ENCODE peak calls at places on chromosome 5, in seven cellular contexts. V is endothelial cell of umbilical vein, M is transverse colon, J is K562, P is breast epithelium, I is sigmoid colon, B is stomach. K is an unnamed sample.

GRCh38 chr5:16691731-16692130 is 74.9 kb upstream of the RETREG1 start:
- DNase-seq in V (no peak), P (no peak), M (no peak), I (no peak), B (no peak), J (no peak), K (no peak)

GRCh38 chr5:149761461-149761860 is 31.4 kb downstream of the PPARGC1B start:
- DNase-seq in V (no peak), J (no peak), B (no peak), I (no peak), M (no peak), P (no peak), K (no peak)

GRCh38 chr5:68460147-68460760 is 244.7 kb downstream of the PIK3R1 start:
- DNase-seq in I (no peak), P (no peak), B (no peak), J (peak), V (peak), M (peak), K (peak)

GRCh38 chr5:54669845-54670635 is 152.5 kb downstream of the SNX18 start:
- DNase-seq in J (no peak), V (peak), M (no peak), B (no peak), I (no peak), P (no peak), K (no peak)

GRCh38 chr5:1004598-1005361 is 3.8 kb upstream of the NKD2 start:
- DNase-seq in J (peak), P (peak), I (peak), M (peak), B (peak), V (peak), K (no peak)

GRCh38 chr5:372556-372910 is 51.0 kb downstream of the AHRR start:
- DNase-seq in I (no peak), P (peak), M (peak), B (peak), J (no peak), V (no peak), K (no peak)

GRCh38 chr5:152063004-152063403 is 138.4 kb upstream of the GLRA1 start:
- DNase-seq in P (no peak), M (no peak), J (no peak), I (no peak), B (no peak), V (no peak), K (no peak)

GRCh38 chr5:7534505-7534904 is 138.6 kb downstream of the ADCY2 start:
- DNase-seq in B (no peak), V (no peak), J (no peak), I (no peak), P (no peak), M (no peak), K (no peak)

GRCh38 chr5:4804619-4805211 is 335.4 kb upstream of the ADAMTS16 start:
- DNase-seq in V (no peak), M (no peak), P (no peak), I (no peak), B (no peak), J (no peak), K (no peak)

GRCh38 chr5:73365301-73365853 is 83.2 kb downstream of the FOXD1 start:
- DNase-seq in M (no peak), J (no peak), P (no peak), V (peak), I (no peak), B (no peak), K (no peak)

GRCh38 chr5:21391506-21391905 is 1403.5 kb upstream of the CDH18 start:
- DNase-seq in J (no peak), M (no peak), V (peak), P (no peak), B (no peak), I (no peak), K (peak)

GRCh38 chr5:122743231-122743630 is 31.6 kb upstream of the SNX2 start:
- DNase-seq in P (no peak), I (no peak), M (no peak), B (no peak), J (no peak), V (no peak), K (no peak)

GRCh38 chr5:14369780-14370179 is 211.8 kb upstream of the OTULINL start:
- DNase-seq in V (no peak), B (no peak), J (no peak), I (no peak), M (no peak), P (no peak), K (no peak)

GRCh38 chr5:14147210-14147609 is 4.1 kb downstream of the TRIO start:
- DNase-seq in V (no peak), M (no peak), J (no peak), P (no peak), B (no peak), I (no peak), K (no peak)

GRCh38 chr5:150116667-150117395 is 30.5 kb upstream of the CSF1R start:
- DNase-seq in P (no peak), V (no peak), J (no peak), M (no peak), I (peak), B (peak), K (no peak)

GRCh38 chr5:6775595-6775994 is 62.4 kb downstream of the TENT4A start:
- DNase-seq in M (no peak), B (no peak), P (no peak), I (peak), J (no peak), V (peak), K (no peak)

DNA sequence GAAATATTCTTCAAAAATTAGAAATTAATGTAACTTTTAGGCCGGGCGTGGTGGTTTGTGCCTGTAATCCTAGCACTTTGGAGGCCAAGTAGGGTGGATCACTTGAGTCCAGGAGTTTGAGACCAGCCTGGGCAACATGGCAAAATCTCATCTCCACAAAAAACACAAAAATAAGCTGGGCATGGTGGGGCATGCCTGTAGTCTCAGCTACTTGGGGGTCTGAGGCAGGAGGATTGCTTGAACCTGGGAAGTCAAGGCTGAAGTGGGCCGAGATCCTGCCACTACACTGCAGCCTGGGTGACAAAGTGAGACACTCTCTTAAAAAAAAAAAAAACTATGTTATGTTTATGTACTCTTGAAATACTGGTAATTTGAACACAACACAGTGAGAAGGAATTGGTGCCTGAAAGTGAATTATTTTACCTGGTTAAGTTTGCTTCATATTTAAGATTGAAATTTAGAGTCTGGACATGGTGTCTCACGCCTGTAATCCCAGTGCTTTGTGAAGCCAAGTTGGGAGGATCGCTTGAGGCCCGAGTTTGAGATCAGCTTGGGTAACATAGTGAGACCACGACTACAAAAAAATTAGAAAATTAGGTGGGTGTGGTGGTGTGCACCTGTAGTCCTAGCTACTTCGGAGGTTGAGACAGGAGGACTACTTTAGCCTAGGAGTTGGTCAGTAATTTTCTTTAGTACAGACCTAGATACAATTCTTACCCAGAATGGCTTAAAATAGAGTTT is 15.0 kb downstream of the ARRDC3 start:
- DNase-seq in B (no peak), P (no peak), J (no peak), I (no peak), M (no peak), V (no peak), K (no peak)
- TF ChIP-seq POLR2AphosphoS5 in B (no peak), P (no peak), J (peak), I (no peak), M (no peak), V (no peak), K (no peak)

GRCh38 chr5:33346534-33346933 is 94.2 kb upstream of the TARS1 start:
- DNase-seq in B (no peak), I (no peak), P (no peak), M (no peak), V (no peak), J (no peak), K (no peak)
- H3K4me3 ChIP-seq in B (no peak), I (no peak), P (no peak), M (no peak), V (no peak), J (no peak), K (no peak)

GRCh38 chr5:108382784-108383358 is 973 bp upstream of the FBXL17 start:
- DNase-seq in M (peak), V (no peak), P (no peak), I (no peak), J (peak), B (no peak), K (no peak)

GRCh38 chr5:108379722-108380530 is 2.0 kb downstream of the FBXL17 start:
- DNase-seq in J (no peak), V (peak), B (no peak), I (no peak), P (no peak), M (no peak), K (peak)

GRCh38 chr5:108380531-108381021 is 1.3 kb downstream of the FBXL17 start:
- DNase-seq in I (peak), J (peak), B (peak), M (peak), V (peak), P (no peak), K (peak)

GRCh38 chr5:108381955-108382783 is at the start of gene FBXL17:
- DNase-seq in V (peak), P (peak), I (peak), M (peak), B (peak), J (peak), K (peak)

DNA sequence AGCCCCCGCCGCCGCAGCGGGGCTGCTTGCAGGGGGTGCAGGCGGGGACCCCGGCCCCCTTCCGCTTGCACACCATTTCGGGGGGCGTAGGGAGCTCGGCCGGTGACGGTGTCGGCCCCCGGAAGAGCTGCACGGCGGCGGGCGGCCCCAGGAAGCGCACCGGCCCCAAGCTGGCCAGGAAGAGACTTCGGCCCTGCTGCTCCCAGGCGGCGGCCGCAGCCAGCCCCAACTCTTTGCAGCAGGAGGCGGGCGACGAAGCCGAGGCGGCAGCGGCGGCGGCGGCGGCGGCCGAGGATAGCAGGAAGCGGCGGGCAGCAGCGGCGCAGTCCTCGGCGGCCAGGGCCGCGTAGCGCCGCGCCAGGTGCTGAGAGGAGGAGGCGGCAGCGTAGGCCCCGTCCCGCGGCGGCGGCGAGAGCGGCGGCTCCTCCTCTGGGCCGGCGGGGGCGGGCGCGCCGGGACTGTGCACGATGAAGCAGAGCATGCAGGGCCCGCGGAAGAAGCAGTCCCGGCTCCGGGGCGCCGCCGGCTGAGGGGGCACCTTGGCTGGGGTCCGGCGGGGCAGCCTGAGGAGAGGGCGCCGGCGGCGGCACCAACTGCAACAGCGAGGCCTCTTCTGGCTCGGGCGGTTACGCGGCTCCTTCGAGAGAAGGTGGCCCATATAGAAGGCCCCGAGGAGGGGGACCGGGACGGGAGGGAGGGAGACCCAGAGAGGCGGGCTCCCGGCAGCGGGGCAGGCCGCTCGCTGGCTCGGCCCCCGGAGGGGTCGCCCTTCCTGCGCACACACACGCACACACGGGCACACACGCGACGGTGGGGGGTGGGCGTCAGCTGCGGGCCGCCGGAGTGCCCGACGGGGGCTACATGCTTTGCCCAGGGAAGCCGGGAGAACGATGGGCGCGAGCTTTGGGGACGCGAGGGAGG is 604 bp downstream of the FBXL17 start:
- DNase-seq in P (peak), B (peak), J (peak), I (peak), M (peak), V (peak), K (peak)
- TF ChIP-seq POLR2AphosphoS5 in P (no peak), B (peak), J (peak), I (no peak), M (peak), V (no peak), K (no peak)

GRCh38 chr5:116569999-116570398 is 4.6 kb downstream of the SEMA6A start:
- DNase-seq in P (no peak), V (no peak), B (no peak), M (no peak), J (no peak), I (no peak), K (no peak)
- H3K4me3 ChIP-seq in P (no peak), V (no peak), B (no peak), M (no peak), J (no peak), I (no peak), K (no peak)

DNA sequence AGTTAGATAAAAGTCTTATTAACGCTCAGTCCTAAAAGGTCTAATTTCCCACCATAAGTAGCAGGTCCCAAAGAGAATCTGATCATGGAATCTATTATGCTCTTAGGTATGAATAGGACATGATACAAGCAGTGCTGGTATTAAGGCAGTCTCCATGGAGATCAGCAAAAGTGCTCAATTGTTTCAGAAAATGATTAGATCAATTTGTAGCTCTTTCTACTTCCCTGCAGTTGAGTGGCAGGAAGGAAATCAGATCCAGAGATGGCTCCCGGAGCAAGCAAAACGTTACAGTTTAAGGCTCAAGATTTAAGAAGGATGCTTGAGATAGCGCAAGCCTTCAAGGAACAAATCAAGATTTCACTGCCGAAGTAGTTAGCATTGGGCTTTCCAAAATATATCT is 205.7 kb downstream of the DRD1 start:
- DNase-seq in P (no peak), J (no peak), M (no peak), I (no peak), V (no peak), B (no peak), K (no peak)
- TF ChIP-seq POLR2AphosphoS5 in P (no peak), J (no peak), M (no peak), I (no peak), V (no peak), B (no peak), K (no peak)

DNA sequence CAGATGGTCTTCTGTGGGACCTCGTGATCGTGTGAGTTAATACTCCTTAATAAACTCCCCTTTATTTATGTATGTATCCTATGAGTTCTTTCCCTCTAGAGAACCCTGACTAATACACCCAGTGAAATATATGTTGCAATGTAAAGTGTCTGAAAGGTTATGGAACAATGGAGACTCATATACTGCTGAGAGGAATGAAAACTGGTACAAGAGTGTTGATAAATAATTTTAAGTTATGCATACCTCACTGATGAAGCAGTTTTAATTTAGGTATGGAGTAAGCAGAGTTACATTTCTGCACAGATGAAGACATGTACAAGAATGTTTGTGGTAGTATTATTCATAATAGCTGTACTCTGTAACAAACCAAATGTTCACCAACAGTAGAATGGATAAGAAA is 438.3 kb downstream of the TAF11L14 start:
- DNase-seq in V (no peak), M (no peak), B (no peak), J (no peak), P (no peak), I (no peak), K (no peak)
- H3K4me3 ChIP-seq in V (no peak), M (no peak), B (no peak), J (no peak), P (no peak), I (no peak), K (no peak)

DNA sequence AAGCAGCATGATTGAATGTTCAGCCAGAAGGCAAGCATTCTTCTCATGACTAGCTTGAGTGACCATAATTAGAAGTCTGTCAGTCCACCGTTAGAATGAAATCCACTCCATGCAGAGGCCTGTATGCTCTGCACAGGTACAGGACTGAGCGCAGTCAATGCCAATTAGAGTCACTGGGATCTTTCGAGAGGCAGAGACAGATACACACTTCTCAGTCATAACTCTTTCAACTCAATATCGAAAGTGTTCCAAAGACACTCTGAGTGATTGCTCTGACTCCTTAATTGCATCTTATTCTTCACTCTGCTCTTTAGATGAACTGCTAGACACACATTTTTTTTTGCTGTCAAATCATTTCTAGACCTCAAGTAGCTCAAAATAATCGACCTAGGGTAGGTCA is 203.6 kb downstream of the GABRB2 start:
- DNase-seq in V (no peak), J (no peak), M (no peak), P (no peak), B (no peak), I (no peak), K (no peak)
- TF ChIP-seq POLR2AphosphoS5 in V (no peak), J (no peak), M (no peak), P (no peak), B (no peak), I (no peak), K (no peak)

GRCh38 chr5:55821731-55822512 is 29.2 kb upstream of the IL31RA start:
- DNase-seq in P (no peak), M (no peak), B (peak), V (peak), I (no peak), J (peak), K (no peak)
- H3K4me3 ChIP-seq in P (peak), M (peak), B (peak), V (peak), I (no peak), J (no peak), K (no peak)

GRCh38 chr5:159208508-159209437 is 580 bp downstream of the RNF145 start:
- DNase-seq in B (peak), M (peak), J (peak), P (no peak), I (peak), V (peak), K (peak)

GRCh38 chr5:159206818-159207217 is 2.5 kb downstream of the RNF145 start:
- DNase-seq in M (no peak), B (no peak), P (no peak), V (peak), J (no peak), I (no peak), K (no peak)

GRCh38 chr5:159207222-159207615 is 2.1 kb downstream of the RNF145 start:
- DNase-seq in P (no peak), B (no peak), I (no peak), M (no peak), J (no peak), V (no peak), K (no peak)

GRCh38 chr5:159206368-159206767 is 3.0 kb downstream of the RNF145 start:
- DNase-seq in M (no peak), I (no peak), B (no peak), J (no peak), P (no peak), V (peak), K (no peak)

DNA sequence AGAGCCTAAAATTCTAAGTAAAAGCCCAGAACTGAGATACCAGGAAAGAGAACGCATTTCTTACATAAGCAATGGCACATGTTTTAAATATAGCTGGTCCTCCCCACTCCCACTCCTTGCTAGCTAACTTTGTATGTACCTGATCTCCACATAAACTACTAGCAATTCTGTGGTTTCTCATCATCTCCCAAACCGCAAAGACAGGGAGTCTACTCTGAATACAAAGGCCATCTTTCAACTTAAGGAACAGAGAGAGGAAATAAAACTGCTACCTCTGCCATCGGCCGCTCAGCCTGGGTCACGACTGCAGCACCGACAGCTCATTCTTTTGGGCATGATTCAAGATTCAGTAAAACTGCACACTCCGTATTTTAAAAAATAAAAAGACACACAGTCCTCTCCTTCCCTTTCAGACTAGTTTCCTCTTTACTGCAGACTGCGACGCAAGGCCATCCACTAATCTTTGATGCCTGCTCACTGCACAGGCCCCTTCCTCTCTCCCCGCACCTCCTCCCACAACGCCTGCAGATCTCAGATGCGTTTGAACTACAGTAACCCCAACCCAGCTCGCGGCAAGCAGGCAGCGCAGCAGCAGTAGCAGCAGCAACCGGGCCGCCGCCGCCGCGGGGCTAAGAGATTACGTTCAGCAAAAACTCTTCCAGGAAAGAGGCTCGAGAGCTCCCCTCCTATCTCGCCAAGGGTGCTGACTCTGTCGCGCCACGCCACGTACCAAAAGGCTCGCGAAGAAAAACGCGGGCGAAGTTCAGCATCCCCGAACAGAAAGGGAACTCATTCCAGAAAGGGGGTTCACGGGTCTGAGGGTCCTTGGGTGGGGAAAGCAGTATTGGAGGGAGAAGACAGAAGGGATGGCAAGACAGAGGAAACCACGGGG is 1.5 kb downstream of the RNF145 start:
- DNase-seq in P (peak), I (peak), J (peak), V (peak), M (peak), B (peak), K (peak)
- TF ChIP-seq POLR2AphosphoS5 in P (peak), I (peak), J (peak), V (no peak), M (peak), B (peak), K (peak)

K was measured in HepG2.